ENCODE peak calls at places on chromosomes 12 and 14, in seven cellular contexts. N, B, P, R, V, K and H are unnamed samples.

GRCh38 chr12:77047341-77048202 is 17.8 kb downstream of the E2F7 start:
- DNase-seq in N (no peak), B (no peak), P (no peak), R (no peak), V (no peak), K (no peak), H (no peak)

GRCh38 chr12:23128462-23128861 is 503.5 kb downstream of the ETNK1 start:
- DNase-seq in N (no peak), B (no peak), P (no peak), R (no peak), V (no peak), K (no peak), H (no peak)

GRCh38 chr14:77044776-77045569 is 16.5 kb upstream of the IRF2BPL start:
- DNase-seq in N (no peak), B (no peak), P (no peak), R (no peak), V (peak; percentile 74), K (no peak), H (no peak)

GRCh38 chr12:67853204-67853603 is 136.0 kb upstream of the IFNG-AS1 start:
- DNase-seq in N (no peak), B (no peak), P (no peak), R (no peak), V (no peak), K (no peak), H (no peak)

GRCh38 chr12:30019386-30020140 is 235.8 kb upstream of the TMTC1 start:
- DNase-seq in N (no peak), B (no peak), P (no peak), R (no peak), V (no peak), K (no peak), H (no peak)

GRCh38 chr12:2624543-2625266 is 170.1 kb upstream of the FKBP4 start:
- DNase-seq in N (peak; percentile 36), B (no peak), P (peak; percentile 36), R (peak; percentile 87), V (no peak), K (peak; percentile 62), H (peak; percentile 60)

GRCh38 chr12:90621927-90622326 is 333.0 kb downstream of the CCER1 start:
- DNase-seq in N (no peak), B (no peak), P (no peak), R (no peak), V (no peak), K (no peak), H (no peak)

GRCh38 chr14:33375781-33376180 is 437.1 kb downstream of the NPAS3 start:
- DNase-seq in N (no peak), B (no peak), P (no peak), R (no peak), V (no peak), K (no peak), H (no peak)

GRCh38 chr12:108821407-108822397 is 35.7 kb downstream of the SSH1 start:
- DNase-seq in N (no peak), B (no peak), P (no peak), R (no peak), V (no peak), K (no peak), H (no peak)

GRCh38 chr12:54229624-54230212 is 40.9 kb upstream of the SMUG1 start:
- DNase-seq in N (peak; percentile 60), B (no peak), P (no peak), R (no peak), V (no peak), K (no peak), H (no peak)
- TF ChIP-seq SP1 in N (peak; percentile 57), B (no peak), P (no peak), R (no peak), V (no peak), K (no peak), H (no peak)

DNA sequence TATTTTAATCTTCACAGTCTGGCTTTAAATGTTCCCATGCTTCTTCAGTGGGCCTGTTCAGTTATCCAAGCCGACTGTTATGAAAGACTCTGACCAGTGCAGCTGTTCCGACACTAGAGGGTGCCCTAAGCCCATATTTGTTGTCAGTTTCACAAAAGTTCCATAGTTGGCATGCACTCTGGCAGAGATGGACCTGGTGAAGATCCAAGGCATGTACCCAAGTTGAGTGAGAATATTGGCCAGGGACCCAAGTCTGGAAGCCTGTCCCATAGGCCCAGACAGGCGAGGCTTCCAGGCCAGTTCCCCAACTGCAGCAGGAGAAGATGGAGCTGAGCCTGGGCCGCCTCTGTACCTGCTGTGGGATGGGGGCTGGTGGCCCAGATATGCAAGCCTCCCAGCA is 27.4 kb upstream of the GUCY2C start:
- DNase-seq in N (peak; percentile 28), B (peak; percentile 37), P (peak; percentile 5), R (peak; percentile 57), V (peak; percentile 54), K (no peak), H (peak; percentile 55)
- TF ChIP-seq SP1 in N (no peak), B (no peak), P (no peak), R (no peak), V (no peak), K (no peak), H (no peak)

DNA sequence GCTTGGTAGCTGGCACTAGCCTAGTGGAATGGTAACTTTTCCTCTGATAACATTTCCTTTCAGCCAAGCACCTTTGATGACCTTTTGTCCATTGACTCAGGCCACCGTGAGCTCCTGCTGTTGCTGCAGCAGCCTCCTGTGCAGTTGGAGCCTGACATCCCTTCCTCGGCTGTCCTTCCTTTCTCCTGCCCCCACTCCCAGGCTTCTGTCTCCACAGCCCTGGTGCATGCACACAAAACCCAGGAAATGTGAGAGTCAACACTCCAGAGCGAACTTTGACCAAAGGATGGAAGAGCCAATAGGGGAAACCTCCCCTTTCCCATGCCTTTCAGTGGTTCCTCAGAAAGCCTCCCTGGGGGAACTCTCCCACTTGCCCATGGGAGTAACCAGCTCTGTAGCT is 115.0 kb downstream of the TMEM260 start:
- DNase-seq in N (no peak), B (no peak), P (no peak), R (no peak), V (peak; percentile 41), K (no peak), H (no peak)
- TF ChIP-seq SP1 in N (no peak), B (no peak), P (no peak), R (no peak), V (no peak), K (no peak), H (no peak)

GRCh38 chr12:46221255-46222128 is 47.4 kb downstream of the SLC38A1 start:
- DNase-seq in N (no peak), B (no peak), P (peak; percentile 9), R (no peak), V (no peak), K (no peak), H (no peak)

GRCh38 chr12:46222642-46223041 is 46.2 kb downstream of the SLC38A1 start:
- DNase-seq in N (no peak), B (no peak), P (no peak), R (no peak), V (no peak), K (no peak), H (no peak)

GRCh38 chr12:46227616-46228015 is 41.2 kb downstream of the SLC38A1 start:
- DNase-seq in N (no peak), B (no peak), P (no peak), R (no peak), V (no peak), K (no peak), H (no peak)

GRCh38 chr12:46223047-46223446 is 45.8 kb downstream of the SLC38A1 start:
- DNase-seq in N (no peak), B (no peak), P (no peak), R (no peak), V (no peak), K (no peak), H (no peak)

DNA sequence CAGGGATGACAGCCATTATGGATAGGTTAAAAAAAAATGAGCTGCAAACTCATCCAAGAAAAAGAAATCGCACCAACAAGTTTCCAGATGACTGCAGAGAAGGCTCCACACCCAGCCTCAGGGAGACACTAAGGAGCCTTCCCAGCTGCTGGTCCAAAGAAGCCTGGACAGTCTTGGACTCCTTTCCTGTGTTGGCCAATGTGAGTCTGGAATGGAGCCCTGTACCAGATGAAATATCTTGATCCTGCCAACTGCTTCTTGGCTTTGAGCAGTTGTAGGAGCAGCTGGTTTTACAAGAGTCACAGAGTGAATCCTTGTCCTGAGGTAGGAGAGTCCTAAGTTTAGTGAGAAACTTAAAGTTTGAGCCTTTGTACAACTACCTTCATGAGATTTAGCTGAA is 44.4 kb downstream of the SLC38A1 start:
- DNase-seq in N (no peak), B (no peak), P (no peak), R (no peak), V (no peak), K (no peak), H (no peak)
- TF ChIP-seq SP1 in N (no peak), B (no peak), P (no peak), R (no peak), V (no peak), K (no peak), H (no peak)

GRCh38 chr14:68141531-68142088 is 322.0 kb downstream of the RAD51B start:
- DNase-seq in N (peak; percentile 60), B (no peak), P (no peak), R (no peak), V (no peak), K (no peak), H (no peak)
- TF ChIP-seq SP1 in N (peak; percentile 71), B (no peak), P (no peak), R (no peak), V (no peak), K (no peak), H (no peak)

DNA sequence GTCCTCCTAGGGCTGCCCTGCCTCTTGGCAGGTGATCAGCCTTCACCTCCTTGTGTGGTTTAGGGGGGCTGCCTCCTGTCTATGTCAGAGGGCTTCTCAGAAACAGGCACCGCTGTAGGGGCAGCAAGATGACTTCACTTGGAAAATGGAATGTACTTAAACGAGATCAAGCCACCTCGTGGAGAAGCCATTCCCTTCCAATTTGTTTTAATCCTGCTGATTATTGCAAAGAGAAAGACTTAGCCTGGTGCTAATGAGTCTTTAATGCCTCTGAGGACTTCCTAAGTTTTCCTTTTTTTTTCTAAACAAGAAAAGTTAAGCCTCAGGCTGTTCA is 62.3 kb upstream of the RFLNA start:
- DNase-seq in N (no peak), B (no peak), P (no peak), R (no peak), V (no peak), K (no peak), H (no peak)
- TF ChIP-seq SP1 in N (no peak), B (no peak), P (no peak), R (no peak), V (no peak), K (no peak), H (no peak)